ENCODE peak calls at places on chromosomes 5 and 9, in seven cellular contexts. U is foreskin fibroblast, G is SK-N-SH, I is PC-3, Y is dorsolateral prefrontal cortex, M is fibroblast of the aortic adventitia, O is upper lobe of right lung. C is an unnamed sample.

GRCh38 chr5:99030871-99031440 is 102.1 kb upstream of the CHD1 start:
- DNase-seq in Y (no peak), I (peak), G (no peak), O (no peak), U (no peak), M (peak), C (no peak)

GRCh38 chr5:80308526-80308925 is 11.3 kb upstream of the SPZ1 start:
- DNase-seq in Y (no peak), O (no peak), G (no peak), U (no peak), I (no peak), M (no peak), C (no peak)

GRCh38 chr5:57414857-57415256 is 67.8 kb downstream of the ACTBL2 start:
- DNase-seq in U (no peak), I (no peak), Y (no peak), M (no peak), O (no peak), G (no peak), C (no peak)

GRCh38 chr5:1568201-1568979 is 44.6 kb upstream of the LPCAT1 start:
- DNase-seq in O (no peak), Y (no peak), I (peak), G (no peak), U (peak), M (peak), C (peak)

GRCh38 chr5:81239613-81240012 is 6.5 kb downstream of the CKMT2 start:
- DNase-seq in Y (no peak), G (no peak), M (no peak), U (no peak), O (no peak), I (no peak), C (no peak)

GRCh38 chr5:178386532-178386931 is 153.9 kb upstream of the PHYKPL start:
- DNase-seq in M (no peak), U (no peak), G (peak), O (peak), Y (no peak), I (no peak), C (no peak)

GRCh38 chr5:111385970-111386831 is 126.1 kb downstream of the STARD4 start:
- DNase-seq in M (no peak), O (no peak), I (no peak), U (no peak), Y (no peak), G (peak), C (no peak)

GRCh38 chr9:110207071-110207923 is 662 bp downstream of the C9orf152 start:
- DNase-seq in I (peak), O (peak), M (no peak), Y (no peak), U (no peak), G (no peak), C (no peak)

GRCh38 chr9:106707722-106708121 is 155.2 kb upstream of the ZNF462 start:
- DNase-seq in M (no peak), U (no peak), G (no peak), I (no peak), O (no peak), Y (no peak), C (no peak)

GRCh38 chr9:135410421-135410820 is 69.2 kb upstream of the PPP1R26 start:
- DNase-seq in M (no peak), Y (no peak), O (no peak), G (peak), U (no peak), I (no peak), C (no peak)

GRCh38 chr5:132901036-132901435 is 27.6 kb downstream of the LEAP2 start:
- DNase-seq in U (no peak), G (no peak), M (no peak), I (no peak), Y (no peak), O (no peak), C (no peak)

GRCh38 chr5:179264641-179265528 is 80.4 kb downstream of the ADAMTS2 start:
- DNase-seq in M (no peak), G (peak), I (no peak), Y (peak), O (peak), U (no peak), C (no peak)

GRCh38 chr9:331197-331596 is 116.5 kb downstream of the DOCK8 start:
- DNase-seq in I (no peak), Y (no peak), G (no peak), U (no peak), O (no peak), M (no peak), C (no peak)

GRCh38 chr9:133709716-133710571 is 28.2 kb downstream of the SARDH start:
- DNase-seq in O (peak), U (no peak), G (no peak), I (no peak), M (no peak), Y (peak), C (no peak)

GRCh38 chr5:98768160-98769005 is 5.1 kb upstream of the RGMB start:
- DNase-seq in Y (no peak), G (peak), U (peak), O (peak), M (peak), I (peak), C (peak)

GRCh38 chr5:76601470-76601869 is 21.7 kb downstream of the F2RL2 start:
- DNase-seq in G (peak), M (peak), Y (no peak), U (peak), I (peak), O (no peak), C (peak)

GRCh38 chr5:14551211-14551610 is 30.4 kb upstream of the OTULINL start:
- DNase-seq in I (peak), U (no peak), O (no peak), Y (no peak), M (no peak), G (no peak), C (no peak)

GRCh38 chr5:172492097-172492840 is 37.9 kb upstream of the SH3PXD2B start:
- DNase-seq in U (no peak), O (no peak), Y (peak), G (no peak), I (no peak), M (no peak), C (no peak)

GRCh38 chr9:26159575-26160392 is 481.5 kb upstream of the TUSC1 start:
- DNase-seq in O (no peak), U (peak), M (no peak), Y (no peak), I (no peak), G (peak), C (peak)

GRCh38 chr9:78115073-78115472 is 83.5 kb upstream of the GNAQ start:
- DNase-seq in M (peak), Y (no peak), U (no peak), O (no peak), I (peak), G (peak), C (no peak)

GRCh38 chr5:129135633-129136032 is 41.1 kb downstream of the ISOC1 start:
- DNase-seq in U (no peak), M (no peak), Y (no peak), O (no peak), I (peak), G (no peak), C (no peak)
- TF ChIP-seq CTCF in U (no peak), M (no peak), Y (no peak), O (no peak), I (peak), G (peak), C (no peak)

GRCh38 chr9:121683652-121684051 is 32.2 kb downstream of the DAB2IP start:
- DNase-seq in I (no peak), M (no peak), U (no peak), G (no peak), Y (no peak), O (no peak), C (no peak)

GRCh38 chr9:121686930-121687541 is 35.6 kb downstream of the DAB2IP start:
- DNase-seq in O (peak), G (peak), M (peak), U (peak), Y (peak), I (peak), C (peak)

GRCh38 chr9:121684381-121685145 is 33.1 kb downstream of the DAB2IP start:
- DNase-seq in G (peak), O (peak), I (peak), M (peak), Y (peak), U (no peak), C (no peak)

GRCh38 chr9:121685146-121685794 is 33.8 kb downstream of the DAB2IP start:
- DNase-seq in M (no peak), G (no peak), Y (peak), I (no peak), U (no peak), O (peak), C (no peak)

DNA sequence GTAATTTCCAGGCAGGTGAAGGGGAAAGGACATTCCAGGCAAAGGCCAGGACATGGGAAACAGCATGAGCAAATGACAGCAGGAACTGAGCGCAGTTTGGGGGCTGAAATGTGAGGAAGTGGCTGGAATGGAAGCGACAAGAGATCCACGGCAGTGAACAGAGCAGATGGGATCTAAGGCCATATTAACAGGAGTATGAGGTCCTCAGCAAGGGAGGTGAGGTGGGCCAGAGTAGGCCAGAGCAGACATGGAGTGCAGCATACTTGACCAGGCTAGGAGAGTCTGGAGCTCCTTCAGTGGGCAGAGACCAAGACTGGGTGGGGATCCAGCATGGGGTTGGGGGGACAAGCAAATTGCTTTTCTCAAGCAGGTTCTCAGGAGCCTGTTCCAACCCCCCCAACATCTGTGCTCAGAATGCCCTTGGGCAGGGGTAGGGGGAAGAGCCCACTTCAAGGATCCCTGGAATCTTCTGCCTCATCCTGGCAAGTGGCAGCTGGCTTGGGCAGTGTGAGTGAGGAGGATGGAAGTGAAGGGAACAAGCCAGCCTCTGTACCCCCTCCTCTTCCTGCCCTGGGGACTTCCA is 34.5 kb downstream of the DAB2IP start:
- DNase-seq in M (no peak), Y (peak), U (no peak), G (no peak), I (no peak), O (peak), C (no peak)
- TF ChIP-seq CTCF in M (no peak), Y (no peak), U (no peak), G (no peak), I (no peak), O (no peak), C (no peak)

DNA sequence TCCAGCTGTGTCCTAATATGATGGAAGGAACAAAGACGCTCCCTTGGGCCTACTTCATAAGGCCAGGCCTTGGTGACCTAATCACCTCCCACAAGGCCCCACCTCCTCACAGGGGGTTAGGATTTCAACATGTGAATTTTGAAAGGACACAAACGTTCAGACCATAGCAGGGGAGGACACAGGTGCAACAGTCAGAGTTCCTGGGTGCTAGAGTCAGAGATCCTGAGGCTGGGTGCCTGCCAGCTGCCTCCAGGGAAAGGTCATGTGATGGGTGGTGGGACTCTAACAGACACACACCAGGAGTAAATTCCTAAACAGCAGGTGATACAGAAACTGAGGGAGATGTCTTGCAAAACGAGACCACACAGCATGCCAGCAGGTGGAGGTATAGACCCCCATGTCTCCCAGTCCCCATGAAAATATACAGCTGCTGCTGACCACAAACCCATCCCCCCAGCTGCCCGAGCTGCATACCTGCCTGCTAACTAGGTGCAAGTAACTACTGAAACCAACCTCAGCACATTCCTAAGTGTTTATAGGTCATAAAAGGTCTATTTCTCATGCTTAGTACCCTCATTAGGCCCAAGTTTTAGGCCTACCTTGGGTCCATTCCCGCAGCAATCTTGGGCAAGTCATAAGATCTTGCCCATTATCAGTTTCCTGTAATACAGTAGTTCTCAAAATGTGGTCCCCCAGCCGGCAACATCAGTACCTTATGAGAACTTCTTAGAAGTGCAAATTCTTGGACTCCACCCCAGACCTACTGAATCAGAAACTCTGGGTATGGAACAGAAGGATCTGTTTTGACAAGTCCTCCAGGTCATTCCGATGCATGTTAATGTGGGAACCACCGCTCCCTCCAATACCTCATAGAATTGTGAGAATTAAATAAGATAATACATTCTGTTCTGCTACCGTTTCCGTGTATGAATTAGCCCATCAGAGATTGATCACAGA is 245.3 kb downstream of the ENC1 start:
- DNase-seq in Y (no peak), U (no peak), O (no peak), I (peak), M (no peak), G (peak), C (no peak)
- TF ChIP-seq CTCF in Y (no peak), U (no peak), O (no peak), I (no peak), M (no peak), G (no peak), C (no peak)

GRCh38 chr9:124133752-124134151 is 122.2 kb downstream of the LHX2 start:
- DNase-seq in O (peak), U (peak), G (no peak), I (peak), Y (no peak), M (peak), C (no peak)
- TF ChIP-seq CTCF in O (peak), U (peak), G (no peak), I (peak), Y (peak), M (peak), C (peak)

GRCh38 chr5:73355083-73355482 is 93.5 kb downstream of the FOXD1 start:
- DNase-seq in I (no peak), U (no peak), M (no peak), Y (no peak), O (no peak), G (no peak), C (no peak)

GRCh38 chr5:73357576-73357975 is 91.0 kb downstream of the FOXD1 start:
- DNase-seq in U (no peak), Y (no peak), I (no peak), O (no peak), M (no peak), G (no peak), C (no peak)

GRCh38 chr5:73354406-73354805 is 94.2 kb downstream of the FOXD1 start:
- DNase-seq in M (peak), O (no peak), G (no peak), Y (no peak), U (no peak), I (no peak), C (no peak)

GRCh38 chr5:73363911-73364730 is 84.5 kb downstream of the FOXD1 start:
- DNase-seq in I (peak), U (peak), G (no peak), M (peak), O (no peak), Y (no peak), C (no peak)

GRCh38 chr5:73359395-73359794 is 89.2 kb downstream of the FOXD1 start:
- DNase-seq in M (no peak), O (no peak), Y (no peak), U (no peak), G (no peak), I (no peak), C (no peak)
- TF ChIP-seq CTCF in M (no peak), O (no peak), Y (no peak), U (no peak), G (no peak), I (no peak), C (no peak)